ENCODE peak calls at places on chromosomes 16 and 17, in nine cellular contexts. R is stimulated activated CD4-positive, alpha-beta T cell treated with anti-CD3 and anti-CD28 coated beads, Interleukin-1b, Interleukin-23, amount 100 ng/mL, for 24 hours; L is RWPE1; G is iris pigment epithelial cell; E is memory B cell; W is brain microvascular endothelial cell; U is GM12878; B is NCI-H460; Y is HS-5. O is an unnamed sample.
A peak's percentile ranks its signal among the peaks of the same experiment; 100 is the strongest.

GRCh38 chr16:58456193-58456592 is 43.8 kb upstream of the NDRG4 start:
- DNase-seq in R (no peak), L (no peak), G (no peak), E (no peak), W (peak; percentile 13), U (no peak), B (no peak), Y (no peak), O (no peak)

GRCh38 chr17:73620414-73620813 is 23.8 kb downstream of the SDK2 start:
- DNase-seq in R (no peak), L (no peak), G (no peak), E (no peak), W (no peak), U (no peak), B (no peak), Y (no peak), O (no peak)

GRCh38 chr17:74873874-74874614 is 1.2 kb upstream of the FDXR start:
- DNase-seq in R (no peak), L (peak; percentile 36), G (peak; percentile 15), E (no peak), W (no peak), U (no peak), B (peak; percentile 31), Y (no peak), O (no peak)

GRCh38 chr17:63918305-63918704 is 334 bp downstream of the GH1 start:
- DNase-seq in R (no peak), L (no peak), G (no peak), E (no peak), W (no peak), U (no peak), B (no peak), Y (no peak), O (no peak)

GRCh38 chr17:57899391-57899790 is 49.5 kb upstream of the MRPS23 start:
- DNase-seq in R (no peak), L (no peak), G (no peak), E (no peak), W (no peak), U (no peak), B (no peak), Y (no peak), O (no peak)

GRCh38 chr16:15741207-15741871 is 91.3 kb downstream of the NDE1 start:
- DNase-seq in R (no peak), L (no peak), G (no peak), E (no peak), W (no peak), U (no peak), B (no peak), Y (no peak), O (no peak)

GRCh38 chr17:62722625-62723024 is 85.5 kb downstream of the MARCHF10 start:
- DNase-seq in R (no peak), L (no peak), G (peak; percentile 68), E (no peak), W (no peak), U (no peak), B (no peak), Y (no peak), O (no peak)

GRCh38 chr16:83932304-83932703 is 20.7 kb upstream of the OSGIN1 start:
- DNase-seq in R (no peak), L (no peak), G (no peak), E (no peak), W (no peak), U (no peak), B (no peak), Y (no peak), O (no peak)

GRCh38 chr17:3695723-3696411 is at the start of gene P2RX5:
- DNase-seq in R (peak; percentile 35), L (no peak), G (peak; percentile 26), E (peak; percentile 66), W (no peak), U (no peak), B (no peak), Y (no peak), O (peak; percentile 49)

GRCh38 chr16:68061396-68061795 is 23.8 kb upstream of the NFATC3 start:
- DNase-seq in R (no peak), L (no peak), G (no peak), E (no peak), W (no peak), U (no peak), B (no peak), Y (no peak), O (no peak)

GRCh38 chr16:20898938-20899502 is 1.1 kb downstream of the DCUN1D3 start:
- DNase-seq in R (no peak), L (no peak), G (peak; percentile 81), E (no peak), W (peak; percentile 50), U (no peak), B (no peak), Y (no peak), O (no peak)

GRCh38 chr17:2724783-2725164 is 13.2 kb upstream of the CLUH start:
- DNase-seq in R (no peak), L (no peak), G (peak; percentile 37), E (peak; percentile 29), W (no peak), U (no peak), B (peak; percentile 47), Y (no peak), O (peak; percentile 58)

GRCh38 chr17:71337903-71338302 is 782.9 kb upstream of the SOX9 start:
- DNase-seq in R (no peak), L (no peak), G (peak; percentile 20), E (no peak), W (no peak), U (no peak), B (no peak), Y (no peak), O (no peak)

GRCh38 chr16:477758-478157 is 49.8 kb upstream of the CAPN15 start:
- DNase-seq in R (no peak), L (no peak), G (no peak), E (no peak), W (no peak), U (no peak), B (no peak), Y (no peak), O (no peak)

GRCh38 chr16:57242650-57243049 is 2.4 kb upstream of the ARL2BP start:
- DNase-seq in R (no peak), L (no peak), G (no peak), E (no peak), W (no peak), U (no peak), B (no peak), Y (no peak), O (no peak)

GRCh38 chr17:45742251-45742650 is 41.9 kb upstream of the CRHR1 start:
- DNase-seq in R (no peak), L (no peak), G (no peak), E (no peak), W (no peak), U (no peak), B (no peak), Y (no peak), O (no peak)